ENCODE peak calls at places on chromosomes 6 and 20, in six cellular contexts. I is ovary; B is pancreas; S is foreskin keratinocyte; M is MM.1S; L is CD4-positive, alpha-beta T cell. P is an unnamed sample.
A peak's percentile ranks its signal among the peaks of the same experiment; 100 is the strongest.

GRCh38 chr6:48111143-48111506 is at the start of gene PTCHD4:
- DNase-seq in B (no peak), I (no peak), L (no peak), M (no peak), S (peak; percentile 96), P (no peak)

GRCh38 chr6:113137411-113137810 is 719.7 kb upstream of the MARCKS start:
- DNase-seq in M (peak; percentile 40), I (peak; percentile 32), S (no peak), B (no peak), L (no peak), P (no peak)

GRCh38 chr6:52718535-52718934 is 44.7 kb downstream of the GSTA2 start:
- DNase-seq in I (no peak), M (no peak), L (no peak), B (no peak), S (no peak), P (no peak)

GRCh38 chr6:133033263-133033662 is 207.9 kb upstream of the EYA4 start:
- DNase-seq in M (no peak), L (no peak), S (no peak), I (no peak), B (no peak), P (no peak)

GRCh38 chr20:44629017-44629385 is 22.5 kb downstream of the ADA start:
- DNase-seq in B (no peak), S (no peak), L (no peak), M (no peak), I (no peak), P (no peak)

GRCh38 chr6:149872233-149872632 is 8.1 kb upstream of the LRP11 start:
- DNase-seq in B (no peak), M (no peak), I (no peak), L (no peak), S (no peak), P (no peak)

GRCh38 chr6:30568245-30568644 is 3.0 kb upstream of the ABCF1 start:
- DNase-seq in I (no peak), L (no peak), M (no peak), B (no peak), S (no peak), P (no peak)

GRCh38 chr6:31529329-31530150 is 778 bp downstream of the MCCD1 start:
- DNase-seq in L (no peak), S (no peak), B (no peak), M (no peak), I (no peak), P (no peak)

GRCh38 chr6:69780585-69781178 is 16.1 kb downstream of the LMBRD1 start:
- DNase-seq in L (no peak), M (no peak), B (peak; percentile 19), I (no peak), S (peak; percentile 69), P (no peak)

GRCh38 chr20:25015986-25016385 is 23.4 kb upstream of the APMAP start:
- DNase-seq in S (no peak), I (peak; percentile 11), M (no peak), B (peak; percentile 15), L (no peak), P (no peak)

GRCh38 chr6:21942910-21943309 is 349.4 kb downstream of the SOX4 start:
- DNase-seq in S (no peak), I (no peak), B (no peak), L (no peak), M (no peak), P (no peak)

GRCh38 chr6:4543596-4543995 is 232.6 kb upstream of the CDYL start:
- DNase-seq in S (no peak), B (no peak), M (no peak), L (no peak), I (no peak), P (no peak)

GRCh38 chr6:132712366-132712765 is 1.5 kb downstream of the VNN1 start:
- DNase-seq in M (no peak), L (no peak), B (peak; percentile 13), S (peak; percentile 85), I (no peak), P (no peak)

GRCh38 chr20:36820928-36821327 is 47.4 kb upstream of the DSN1 start:
- DNase-seq in I (no peak), L (no peak), M (no peak), S (no peak), B (no peak), P (no peak)

GRCh38 chr20:40600441-40601235 is 88.4 kb downstream of the MAFB start:
- DNase-seq in B (no peak), S (peak; percentile 79), L (no peak), M (no peak), I (no peak), P (no peak)

GRCh38 chr6:81204741-81205140 is 547.7 kb downstream of the TENT5A start:
- DNase-seq in I (no peak), M (no peak), L (no peak), B (no peak), S (no peak), P (no peak)

GRCh38 chr20:50226093-50226974 is 35.7 kb downstream of the CEBPB start:
- DNase-seq in L (no peak), M (no peak), I (peak; percentile 80), B (no peak), S (no peak), P (no peak)

GRCh38 chr20:53642196-53643030 is 48.8 kb upstream of the ZNF217 start:
- DNase-seq in L (peak; percentile 20), B (peak; percentile 69), I (no peak), S (peak; percentile 77), M (peak; percentile 73), P (no peak)

GRCh38 chr20:50107086-50107645 is 5.8 kb downstream of the UBE2V1 start:
- DNase-seq in B (no peak), L (no peak), I (no peak), M (no peak), S (no peak), P (no peak)

GRCh38 chr20:51311636-51312479 is 230.7 kb downstream of the NFATC2 start:
- DNase-seq in S (peak; percentile 68), M (no peak), B (no peak), L (no peak), I (no peak), P (no peak)

GRCh38 chr20:2470051-2470431 is 548 bp downstream of the SNRPB start:
- DNase-seq in L (peak; percentile 59), S (peak; percentile 41), B (peak; percentile 40), I (peak; percentile 28), M (peak; percentile 53), P (no peak)

GRCh38 chr6:24126586-24127192 is 674 bp downstream of the NRSN1 start:
- DNase-seq in M (peak; percentile 71), L (no peak), I (no peak), B (peak; percentile 65), S (peak; percentile 42), P (no peak)

GRCh38 chr6:48027704-48028435 is 83.1 kb downstream of the PTCHD4 start:
- DNase-seq in S (peak; percentile 46), L (no peak), B (no peak), M (no peak), I (no peak), P (no peak)

GRCh38 chr6:61887425-61887824 is 398.6 kb downstream of the KHDRBS2 start:
- DNase-seq in S (no peak), L (no peak), B (no peak), M (peak; percentile 52), I (no peak), P (no peak)

GRCh38 chr6:33901822-33902816 is 98.3 kb upstream of the MLN start:
- DNase-seq in B (no peak), M (no peak), L (no peak), S (no peak), I (no peak), P (no peak)

GRCh38 chr6:169172946-169173345 is 80.7 kb downstream of the THBS2 start:
- DNase-seq in L (no peak), B (no peak), S (peak; percentile 9), I (no peak), M (no peak), P (no peak)
- H3K27ac ChIP-seq in L (no peak overlapping the region), B (no peak overlapping the region), S (peak overlapping the region; percentile 80), I (no peak overlapping the region), M (no peak overlapping the region), P (peak overlapping the region; percentile 72)

DNA sequence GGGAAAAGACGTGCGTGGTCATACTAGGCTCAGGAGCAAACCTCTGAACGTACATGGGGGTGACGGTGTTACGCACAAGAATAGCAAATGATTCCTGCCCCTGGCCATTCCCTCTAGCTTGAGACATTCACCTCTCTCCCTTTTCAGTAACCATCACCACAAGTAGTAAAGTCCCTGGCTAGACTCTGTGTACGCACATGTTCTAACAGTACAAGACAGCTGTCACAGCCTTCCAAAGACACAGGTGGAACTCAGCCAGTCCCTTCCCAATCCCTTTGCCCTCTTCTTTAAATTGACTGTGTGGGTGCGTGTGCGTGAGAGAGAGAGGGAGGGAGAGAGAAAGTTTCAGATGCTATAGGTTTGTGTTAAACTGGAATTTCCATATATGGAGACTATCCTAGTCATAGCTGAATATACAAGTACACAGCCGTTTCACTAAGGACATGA is 67.3 kb downstream of the LY86 start:
- DNase-seq in S (no peak), I (no peak), M (no peak), L (no peak), B (no peak), P (no peak)
- H3K27ac ChIP-seq in S (no peak overlapping the region), I (no peak overlapping the region), M (no peak overlapping the region), L (no peak overlapping the region), B (no peak overlapping the region), P (peak overlapping the region; percentile 24)

GRCh38 chr6:118387921-118388701 is 160.0 kb upstream of the PLN start:
- DNase-seq in M (no peak), L (no peak), S (peak; percentile 81), I (no peak), B (no peak), P (no peak)
- H3K27ac ChIP-seq in M (no peak overlapping the region), L (no peak overlapping the region), S (no peak overlapping the region), I (no peak overlapping the region), B (no peak overlapping the region), P (no peak overlapping the region)

GRCh38 chr20:63298731-63299312 is 5.8 kb downstream of the COL20A1 start:
- DNase-seq in B (no peak), M (no peak), I (no peak), S (no peak), L (no peak), P (no peak)

GRCh38 chr20:63297796-63298572 is 5.0 kb downstream of the COL20A1 start:
- DNase-seq in S (no peak), L (no peak), M (no peak), I (no peak), B (no peak), P (no peak)

GRCh38 chr20:63305393-63305792 is 12.4 kb downstream of the COL20A1 start:
- DNase-seq in S (no peak), L (no peak), B (no peak), M (no peak), I (no peak), P (no peak)

GRCh38 chr20:63303095-63303666 is 10.2 kb downstream of the COL20A1 start:
- DNase-seq in I (no peak), B (no peak), S (no peak), M (no peak), L (no peak), P (no peak)

GRCh38 chr20:63301671-63302070 is 8.7 kb downstream of the COL20A1 start:
- DNase-seq in M (no peak), I (no peak), B (no peak), L (no peak), S (no peak), P (no peak)
- H3K27ac ChIP-seq in M (no peak overlapping the region), I (no peak overlapping the region), B (no peak overlapping the region), L (no peak overlapping the region), S (no peak overlapping the region), P (no peak overlapping the region)

DNA sequence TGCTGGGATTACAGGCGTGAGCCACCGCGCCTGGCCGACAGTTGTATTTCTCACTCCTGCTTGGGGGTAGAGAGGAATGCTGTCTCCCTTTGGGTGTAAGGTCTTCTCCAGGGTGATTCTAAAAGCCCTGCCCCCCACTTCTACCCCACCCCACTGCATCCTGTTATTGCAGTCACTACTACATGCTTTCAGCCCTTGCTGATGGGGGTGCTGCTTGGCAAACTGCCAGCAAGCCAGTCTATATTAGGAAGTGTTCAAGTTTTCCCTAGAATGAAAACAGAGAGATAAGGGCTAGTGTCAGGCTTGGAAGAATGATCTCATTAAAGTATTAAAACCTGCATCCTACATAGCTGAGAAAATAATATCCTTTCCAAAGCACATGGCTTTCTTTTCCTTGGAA is 31.3 kb downstream of the TTI1 start:
- DNase-seq in S (no peak), L (peak; percentile 13), I (no peak), B (no peak), M (no peak), P (no peak)
- H3K27ac ChIP-seq in S (no peak overlapping the region), L (no peak overlapping the region), I (no peak overlapping the region), B (no peak overlapping the region), M (no peak overlapping the region), P (no peak overlapping the region)